ENCODE peak calls at places on chromosomes 6 and 20, in ten cellular contexts. G is NCI-H1694 treated with DMSO at 0.1 percent for 48 hours, I is neural crest cell, W is body of pancreas, B is HTR-8/SVneo, V is skeletal muscle cell, A is AG08396, J is LoVo, K is occipital lobe, F is mammary epithelial cell. O is an unnamed sample.

GRCh38 chr6:115733426-115733825 is 327.3 kb downstream of the FRK start:
- DNase-seq in F (no peak), I (no peak), W (no peak), J (no peak), B (no peak), G (peak; percentile 79), A (no peak), V (no peak), K (no peak), O (no peak)

GRCh38 chr6:147285087-147285855 is 81.1 kb downstream of the STXBP5 start:
- DNase-seq in A (peak; percentile 17), J (peak; percentile 6), I (no peak), G (peak; percentile 27), W (no peak), B (peak; percentile 22), F (peak; percentile 22), K (no peak), V (no peak), O (no peak)

GRCh38 chr6:145669627-145670034 is 65.7 kb downstream of the EPM2A start:
- DNase-seq in B (peak; percentile 18), F (peak; percentile 19), J (no peak), V (peak; percentile 43), A (peak; percentile 42), I (no peak), G (no peak), W (no peak), K (no peak), O (peak; percentile 18)

GRCh38 chr20:51800769-51801219 is 1.5 kb downstream of the SALL4 start:
- DNase-seq in G (no peak), B (no peak), F (peak; percentile 7), I (peak; percentile 28), V (no peak), K (no peak), J (no peak), W (peak; percentile 20), A (peak; percentile 40), O (peak; percentile 25)

GRCh38 chr6:160069050-160069454 is 52.6 kb upstream of the SLC22A1 start:
- DNase-seq in V (no peak), G (no peak), B (no peak), F (no peak), A (no peak), I (no peak), W (no peak), J (no peak), K (no peak), O (no peak)

GRCh38 chr6:166007349-166008263 is 160.0 kb downstream of the TBXT start:
- DNase-seq in V (peak; percentile 78), K (peak; percentile 29), J (no peak), W (peak; percentile 67), I (no peak), G (no peak), A (peak; percentile 52), B (no peak), F (no peak), O (peak; percentile 71)

GRCh38 chr20:10651227-10651990 is 22.4 kb downstream of the JAG1 start:
- DNase-seq in B (no peak), J (no peak), A (no peak), K (no peak), W (no peak), I (no peak), F (no peak), G (no peak), V (no peak), O (no peak)

GRCh38 chr6:107574856-107575255 is 84.9 kb downstream of the SOBP start:
- DNase-seq in W (no peak), F (no peak), A (no peak), V (no peak), G (no peak), J (no peak), B (no peak), K (no peak), I (no peak), O (no peak)

GRCh38 chr20:63610581-63611435 is 16.1 kb downstream of the GMEB2 start:
- DNase-seq in F (no peak), B (no peak), K (no peak), W (no peak), A (no peak), V (no peak), G (no peak), I (no peak), J (no peak), O (no peak)

GRCh38 chr6:68826501-68826900 is 191.4 kb downstream of the ADGRB3 start:
- DNase-seq in A (no peak), B (no peak), G (no peak), V (no peak), K (no peak), J (no peak), I (no peak), F (no peak), W (no peak), O (no peak)

GRCh38 chr20:56328861-56329260 is 29.9 kb upstream of the FAM210B start:
- DNase-seq in F (peak; percentile 16), G (no peak), W (no peak), A (no peak), V (no peak), K (no peak), I (peak; percentile 30), B (no peak), J (peak; percentile 2), O (peak; percentile 16)

GRCh38 chr20:8144282-8145245 is 12.5 kb downstream of the PLCB1 start:
- DNase-seq in B (no peak), J (peak; percentile 9), A (peak; percentile 71), G (no peak), F (peak; percentile 77), V (peak; percentile 96), I (no peak), W (no peak), K (no peak), O (no peak)

GRCh38 chr6:31180500-31180899 is 10.0 kb upstream of the POU5F1 start:
- DNase-seq in I (no peak), J (no peak), W (no peak), F (no peak), B (no peak), A (peak; percentile 87), K (peak; percentile 40), G (no peak), V (peak; percentile 9), O (peak; percentile 73)

GRCh38 chr6:36636687-36637418 is 41.7 kb upstream of the CDKN1A start:
- DNase-seq in W (no peak), K (no peak), A (no peak), F (no peak), G (no peak), V (no peak), I (no peak), B (no peak), J (no peak), O (no peak)

GRCh38 chr6:128074561-128074960 is 173.7 kb upstream of the THEMIS start:
- DNase-seq in F (no peak), V (no peak), G (no peak), A (no peak), J (no peak), W (no peak), B (no peak), I (no peak), K (no peak), O (no peak)

GRCh38 chr6:152609125-152609670 is 28.0 kb downstream of the SYNE1 start:
- DNase-seq in K (no peak), J (no peak), F (no peak), W (no peak), V (no peak), G (no peak), I (no peak), A (no peak), B (no peak), O (no peak)

GRCh38 chr20:51029963-51030930 is 7.3 kb upstream of the KCNG1 start:
- DNase-seq in G (no peak), V (no peak), I (no peak), A (peak; percentile 49), W (no peak), J (no peak), F (no peak), B (no peak), K (no peak), O (no peak)

GRCh38 chr6:165574770-165575549 is 88.1 kb downstream of the PDE10A start:
- DNase-seq in K (no peak), B (no peak), I (no peak), F (peak; percentile 9), V (no peak), W (no peak), A (no peak), J (peak; percentile 40), G (no peak), O (no peak)

O was measured in adrenal gland.